ENCODE peak calls at places on chromosomes 16 and 17, in seven cellular contexts. K is HCT116, D is H1, N is HEK293T, G is GM12878, C is HepG2, T is K562. X is an unnamed sample.

GRCh38 chr17:81537343-81537855 is 9.2 kb downstream of the FSCN2 start:
- DNase-seq in T (no peak), K (peak), D (no peak), G (no peak), C (no peak), N (peak), X (peak)

GRCh38 chr16:81523387-81524115 is 78.9 kb downstream of the CMIP start:
- DNase-seq in T (no peak), N (no peak), K (peak), D (no peak), G (no peak), C (no peak), X (no peak)

GRCh38 chr16:29645699-29646187 is 17.3 kb upstream of the SPN start:
- DNase-seq in K (peak), D (no peak), N (peak), T (peak), G (peak), C (peak), X (no peak)

GRCh38 chr16:52424591-52424990 is 122.4 kb downstream of the TOX3 start:
- DNase-seq in T (no peak), D (no peak), G (no peak), C (no peak), K (no peak), N (no peak), X (no peak)

GRCh38 chr17:74272731-74273201 is 1.3 kb upstream of the DNAI2 start:
- DNase-seq in G (no peak), D (no peak), C (no peak), T (no peak), N (no peak), K (no peak), X (peak)

GRCh38 chr17:6254036-6254435 is 180.9 kb downstream of the AIPL1 start:
- DNase-seq in C (no peak), G (no peak), N (no peak), D (no peak), T (no peak), K (no peak), X (no peak)

GRCh38 chr16:11603331-11603750 is 16.6 kb upstream of the LITAF start:
- DNase-seq in N (no peak), K (no peak), T (no peak), G (no peak), D (no peak), C (no peak), X (no peak)

GRCh38 chr17:82957961-82958491 is 118.2 kb upstream of the ZNF750 start:
- DNase-seq in T (no peak), G (no peak), N (no peak), C (no peak), K (no peak), D (no peak), X (no peak)

GRCh38 chr16:62010186-62010585 is 26.1 kb downstream of the CDH8 start:
- DNase-seq in N (no peak), C (no peak), D (no peak), T (no peak), G (no peak), K (no peak), X (no peak)

GRCh38 chr16:14057878-14058382 is 13.2 kb upstream of the MRTFB start:
- DNase-seq in K (no peak), T (no peak), D (no peak), G (no peak), N (no peak), C (no peak), X (no peak)

GRCh38 chr16:57102888-57103879 is 10.8 kb downstream of the CPNE2 start:
- DNase-seq in K (no peak), D (no peak), N (no peak), T (no peak), C (no peak), G (no peak), X (peak)

GRCh38 chr17:80007939-80008338 is 27.7 kb downstream of the TBC1D16 start:
- DNase-seq in N (no peak), C (no peak), T (no peak), D (no peak), G (no peak), K (no peak), X (no peak)
- TF ChIP-seq SP1 in N (no peak), C (no peak), T (no peak), D (no peak), G (no peak), K (no peak), X (no peak)

GRCh38 chr17:9818760-9819159 is 3.1 kb downstream of the GSG1L2 start:
- DNase-seq in C (no peak), T (no peak), D (no peak), G (no peak), K (no peak), N (no peak), X (no peak)

GRCh38 chr17:9814337-9814945 is 7.4 kb downstream of the GSG1L2 start:
- DNase-seq in C (no peak), G (no peak), K (no peak), T (no peak), N (no peak), D (no peak), X (no peak)

GRCh38 chr17:9816472-9816871 is 5.4 kb downstream of the GSG1L2 start:
- DNase-seq in C (no peak), N (no peak), T (no peak), D (no peak), K (no peak), G (no peak), X (no peak)

GRCh38 chr17:9813166-9813565 is 8.7 kb downstream of the GSG1L2 start:
- DNase-seq in D (no peak), G (no peak), T (no peak), K (no peak), N (no peak), C (no peak), X (no peak)

GRCh38 chr17:9817086-9817485 is 4.8 kb downstream of the GSG1L2 start:
- DNase-seq in C (no peak), D (peak), T (no peak), G (no peak), K (peak), N (peak), X (peak)
- TF ChIP-seq SP1 in C (no peak), D (peak), T (no peak), G (no peak), K (peak), N (no peak), X (no peak)

GRCh38 chr17:57288034-57288752 is 31.9 kb downstream of the MSI2 start:
- DNase-seq in D (no peak), K (no peak), N (no peak), G (no peak), C (no peak), T (no peak), X (no peak)
- TF ChIP-seq SP1 in D (no peak), K (no peak), N (no peak), G (no peak), C (no peak), T (no peak), X (no peak)

GRCh38 chr17:75753514-75754377 is 11.2 kb downstream of the GALK1 start:
- DNase-seq in K (no peak), G (no peak), D (peak), T (peak), C (peak), N (peak), X (peak)
- TF ChIP-seq SP1 in K (no peak), G (no peak), D (no peak), T (peak), C (peak), N (no peak), X (peak)

DNA sequence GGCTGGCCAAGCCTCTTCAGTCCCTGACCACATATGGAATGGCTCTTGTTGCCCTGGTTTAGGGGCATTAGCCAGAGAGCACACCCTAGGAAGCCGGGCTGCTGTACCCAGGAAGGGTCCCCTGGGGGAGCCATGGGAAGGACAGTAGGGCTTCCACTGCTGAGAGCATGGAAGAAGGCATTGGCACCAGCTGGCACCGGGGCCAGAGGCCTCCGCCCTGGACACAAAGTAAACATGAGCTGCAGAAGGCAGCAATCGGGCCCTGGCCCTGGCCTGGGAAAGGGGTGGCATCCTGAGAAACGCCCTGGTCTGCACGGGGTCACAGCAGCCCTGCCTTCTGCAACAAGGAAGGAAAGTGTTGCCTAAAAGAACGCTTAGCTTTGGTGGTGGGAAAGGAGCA is 49.4 kb downstream of the VAC14 start:
- DNase-seq in K (no peak), C (no peak), D (no peak), T (no peak), N (no peak), G (no peak), X (no peak)
- TF ChIP-seq SP1 in K (no peak), C (no peak), D (no peak), T (no peak), N (no peak), G (no peak), X (no peak)

GRCh38 chr16:4538067-4538385 is 547 bp downstream of the CDIP1 start:
- DNase-seq in N (peak), T (no peak), C (no peak), G (no peak), D (no peak), K (no peak), X (no peak)
- TF ChIP-seq SP1 in N (no peak), T (no peak), C (no peak), G (no peak), D (no peak), K (no peak), X (no peak)

GRCh38 chr16:27253526-27253930 is 15.0 kb downstream of the NSMCE1 start:
- DNase-seq in C (no peak), T (no peak), G (no peak), K (peak), N (no peak), D (no peak), X (no peak)
- TF ChIP-seq SP1 in C (no peak), T (no peak), G (no peak), K (peak), N (no peak), D (no peak), X (no peak)

GRCh38 chr17:44000871-44001460 is 3.5 kb upstream of the NAGS start:
- DNase-seq in N (no peak), K (no peak), C (no peak), T (no peak), D (no peak), G (no peak), X (no peak)

GRCh38 chr17:44001461-44001920 is 2.9 kb upstream of the NAGS start:
- DNase-seq in N (no peak), K (no peak), G (no peak), D (no peak), C (peak), T (no peak), X (no peak)

GRCh38 chr17:43999024-43999423 is 5.4 kb upstream of the NAGS start:
- DNase-seq in D (no peak), N (no peak), T (no peak), G (no peak), C (no peak), K (no peak), X (no peak)

GRCh38 chr17:44000141-44000860 is 4.1 kb upstream of the NAGS start:
- DNase-seq in T (peak), C (no peak), N (no peak), D (no peak), K (no peak), G (no peak), X (no peak)

DNA sequence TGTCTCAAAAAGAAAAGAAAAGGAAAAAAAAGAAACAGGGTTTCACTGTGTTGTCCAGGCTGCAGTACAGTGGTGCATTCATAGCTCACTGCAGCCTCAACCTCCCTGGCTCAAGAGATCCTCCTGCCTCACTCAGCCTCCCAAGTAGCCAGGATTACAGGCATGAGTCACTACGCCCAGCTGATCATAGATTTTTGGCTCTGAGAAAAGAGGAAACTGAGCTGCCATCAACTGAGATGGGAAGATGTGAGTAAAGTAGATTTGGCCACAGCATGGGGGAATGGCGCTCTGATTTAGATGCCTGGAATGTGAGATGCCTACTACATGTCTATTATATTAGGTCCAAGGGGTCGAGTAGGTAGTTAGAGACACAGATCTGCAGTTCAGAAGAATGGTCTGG is 5.9 kb upstream of the NAGS start:
- DNase-seq in C (no peak), N (no peak), K (no peak), D (no peak), T (no peak), G (no peak), X (no peak)
- TF ChIP-seq SP1 in C (no peak), N (no peak), K (no peak), D (no peak), T (no peak), G (no peak), X (no peak)

GRCh38 chr16:23863511-23864422 is 28.0 kb downstream of the PRKCB start:
- DNase-seq in D (no peak), T (no peak), C (peak), N (no peak), K (no peak), G (no peak), X (no peak)
- TF ChIP-seq SP1 in D (no peak), T (no peak), C (no peak), N (no peak), K (no peak), G (peak), X (no peak)

DNA sequence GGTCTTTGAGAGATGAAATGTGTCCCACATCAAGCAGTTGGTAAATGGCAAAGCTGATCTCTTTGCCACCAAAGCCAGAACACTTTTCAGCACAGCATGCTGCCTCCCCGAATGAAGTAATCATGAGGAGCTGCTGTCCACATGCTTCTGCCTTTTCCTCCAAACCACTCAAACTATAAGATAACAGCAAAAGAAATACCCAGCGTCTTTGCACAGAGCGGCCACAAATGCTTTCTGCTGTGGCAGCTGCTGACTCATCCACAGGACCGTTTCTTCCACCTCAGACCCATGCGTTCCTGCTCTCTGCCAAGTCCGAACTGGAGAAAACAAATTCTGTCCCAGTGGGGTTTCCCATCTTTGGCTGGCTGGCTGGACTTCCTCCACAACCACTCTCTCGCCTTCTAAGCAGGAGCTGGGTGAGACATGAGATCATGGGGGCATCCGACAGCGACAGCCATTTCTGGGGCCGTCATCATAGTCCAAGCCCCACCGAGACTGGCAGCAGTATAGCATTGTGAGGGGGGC is 27.1 kb downstream of the TBC1D3B start:
- DNase-seq in C (no peak), K (no peak), D (no peak), G (no peak), N (peak), T (peak), X (no peak)
- TF ChIP-seq SP1 in C (no peak), K (no peak), D (no peak), G (no peak), N (no peak), T (no peak), X (no peak)